ENCODE peak calls at places on chromosome 11, in six cellular contexts. J, S, W, P, Q and Z are unnamed samples.
A peak's percentile ranks its signal among the peaks of the same experiment; 100 is the strongest.

GRCh38 chr11:123221074-123221473 is 26.0 kb upstream of the CLMP start:
- DNase-seq in J (peak; percentile 33), S (no peak), W (peak; percentile 68), P (no peak), Q (no peak), Z (no peak)

GRCh38 chr11:33116535-33116934 is 44.7 kb downstream of the CSTF3 start:
- DNase-seq in J (no peak), S (peak; percentile 22), W (no peak), P (no peak), Q (no peak), Z (peak; percentile 31)

GRCh38 chr11:112310414-112310813 is 49.8 kb upstream of the PLET1 start:
- DNase-seq in J (no peak), S (peak; percentile 70), W (peak; percentile 26), P (no peak), Q (no peak), Z (peak; percentile 7)

GRCh38 chr11:85423331-85423730 is 203.8 kb downstream of the DLG2 start:
- DNase-seq in J (no peak), S (no peak), W (no peak), P (no peak), Q (no peak), Z (no peak)

GRCh38 chr11:95678988-95679387 is 110.6 kb downstream of the FAM76B start:
- DNase-seq in J (no peak), S (no peak), W (no peak), P (no peak), Q (no peak), Z (no peak)

GRCh38 chr11:2290351-2290841 is 11.3 kb downstream of the C11orf21 start:
- DNase-seq in J (no peak), S (no peak), W (no peak), P (no peak), Q (no peak), Z (no peak)

GRCh38 chr11:18696638-18697225 is 1.8 kb upstream of the TMEM86A start:
- DNase-seq in J (no peak), S (peak; percentile 57), W (peak; percentile 43), P (no peak), Q (no peak), Z (peak; percentile 66)

GRCh38 chr11:34647131-34647530 is 26.2 kb downstream of the EHF start:
- DNase-seq in J (no peak), S (peak; percentile 34), W (peak; percentile 78), P (no peak), Q (no peak), Z (no peak)

GRCh38 chr11:123641495-123641840 is 13.0 kb downstream of the SCN3B start:
- DNase-seq in J (no peak), S (no peak), W (no peak), P (no peak), Q (no peak), Z (no peak)

GRCh38 chr11:118342503-118343161 is at the start of gene CD3D:
- DNase-seq in J (no peak), S (no peak), W (no peak), P (peak; percentile 72), Q (no peak), Z (no peak)

GRCh38 chr11:94706211-94706610 is 61.9 kb upstream of the AMOTL1 start:
- DNase-seq in J (no peak), S (peak; percentile 37), W (peak; percentile 46), P (no peak), Q (peak; percentile 40), Z (peak; percentile 63)

GRCh38 chr11:119782673-119783072 is 53.7 kb upstream of the NECTIN1 start:
- DNase-seq in J (no peak), S (peak; percentile 8), W (peak; percentile 8), P (no peak), Q (peak; percentile 32), Z (no peak)

GRCh38 chr11:84800755-84801346 is 826.3 kb downstream of the DLG2 start:
- DNase-seq in J (no peak), S (peak; percentile 36), W (peak; percentile 66), P (no peak), Q (no peak), Z (peak; percentile 66)